ENCODE peak calls at places on chromosome 12, in eight cellular contexts. Y is body of pancreas; G is heart left ventricle; N is RWPE2; E is heart right ventricle; J is CD8-positive, alpha-beta T cell; Z is aorta; V is pancreas. W is an unnamed sample.

GRCh38 chr12:12466157-12466556 is 96.5 kb downstream of the DUSP16 start:
- ATAC-seq in Y (no peak), G (no peak), N (no peak), E (no peak), J (peak), Z (no peak), V (peak), W (no peak)

GRCh38 chr12:76764856-76765255 is 941 bp downstream of the ZDHHC17 start:
- ATAC-seq in Y (no peak), G (no peak), N (peak), E (no peak), J (no peak), Z (no peak), V (peak), W (no peak)

GRCh38 chr12:82728710-82729109 is 42.0 kb downstream of the TMTC2 start:
- ATAC-seq in Y (no peak), G (no peak), N (no peak), E (no peak), J (no peak), Z (no peak), V (no peak), W (no peak)

GRCh38 chr12:94615284-94616216 is 34.8 kb downstream of the TMCC3 start:
- ATAC-seq in Y (peak), G (peak), N (peak), E (peak), J (no peak), Z (no peak), V (peak), W (peak)

GRCh38 chr12:68237523-68238070 is 12.0 kb upstream of the IL26 start:
- ATAC-seq in Y (no peak), G (no peak), N (no peak), E (no peak), J (no peak), Z (no peak), V (no peak), W (no peak)

GRCh38 chr12:4245446-4245845 is 28.1 kb upstream of the CCND2 start:
- ATAC-seq in Y (no peak), G (no peak), N (no peak), E (no peak), J (no peak), Z (no peak), V (no peak), W (no peak)

GRCh38 chr12:116233669-116234068 is 43.8 kb downstream of the MED13L start:
- ATAC-seq in Y (no peak), G (no peak), N (no peak), E (no peak), J (no peak), Z (no peak), V (no peak), W (no peak)

GRCh38 chr12:89138048-89138852 is 214.1 kb downstream of the DUSP6 start:
- ATAC-seq in Y (no peak), G (no peak), N (peak), E (no peak), J (no peak), Z (no peak), V (no peak), W (no peak)

GRCh38 chr12:85587158-85587557 is 249.1 kb downstream of the RASSF9 start:
- ATAC-seq in Y (no peak), G (no peak), N (no peak), E (no peak), J (no peak), Z (no peak), V (no peak), W (no peak)

GRCh38 chr12:93571854-93572711 is at the start of gene SOCS2:
- ATAC-seq in Y (no peak), G (no peak), N (peak), E (no peak), J (no peak), Z (peak), V (peak), W (no peak)

GRCh38 chr12:47757840-47758583 is 668 bp downstream of the RAPGEF3 start:
- ATAC-seq in Y (no peak), G (peak), N (peak), E (peak), J (no peak), Z (no peak), V (no peak), W (no peak)

GRCh38 chr12:46088040-46088439 is 97.7 kb upstream of the SCAF11 start:
- ATAC-seq in Y (no peak), G (no peak), N (no peak), E (no peak), J (no peak), Z (no peak), V (no peak), W (no peak)

GRCh38 chr12:68497112-68497511 is 113.6 kb upstream of the RAP1B start:
- ATAC-seq in Y (no peak), G (no peak), N (no peak), E (no peak), J (no peak), Z (no peak), V (no peak), W (no peak)

GRCh38 chr12:114826233-114826632 is 142.3 kb upstream of the TBX3 start:
- ATAC-seq in Y (no peak), G (no peak), N (no peak), E (no peak), J (no peak), Z (no peak), V (no peak), W (no peak)

GRCh38 chr12:64169999-64170398 is 52.1 kb downstream of the KICS2 start:
- ATAC-seq in Y (no peak), G (no peak), N (peak), E (no peak), J (no peak), Z (no peak), V (no peak), W (no peak)

GRCh38 chr12:15208871-15209656 is 12.2 kb downstream of the RERG start:
- ATAC-seq in Y (no peak), G (peak), N (no peak), E (peak), J (no peak), Z (no peak), V (no peak), W (no peak)

GRCh38 chr12:32987526-32987925 is 90.9 kb upstream of the PKP2 start:
- ATAC-seq in Y (no peak), G (no peak), N (no peak), E (no peak), J (no peak), Z (no peak), V (no peak), W (no peak)

GRCh38 chr12:108371801-108372344 is 32.8 kb upstream of the CMKLR1 start:
- ATAC-seq in Y (no peak), G (peak), N (peak), E (no peak), J (no peak), Z (no peak), V (peak), W (peak)

GRCh38 chr12:49131051-49131972 is at the start of gene TUBA1B:
- ATAC-seq in Y (peak), G (peak), N (peak), E (peak), J (peak), Z (peak), V (peak), W (peak)

GRCh38 chr12:110039085-110039807 is 9.1 kb downstream of the C12orf76 start:
- ATAC-seq in Y (peak), G (no peak), N (peak), E (no peak), J (peak), Z (no peak), V (peak), W (peak)

GRCh38 chr12:95773320-95773719 is 17.2 kb downstream of the NTN4 start:
- ATAC-seq in Y (no peak), G (no peak), N (no peak), E (no peak), J (no peak), Z (no peak), V (no peak), W (no peak)

GRCh38 chr12:130119241-130119861 is 42.9 kb upstream of the FZD10 start:
- ATAC-seq in Y (no peak), G (no peak), N (no peak), E (no peak), J (no peak), Z (no peak), V (no peak), W (peak)

GRCh38 chr12:106074706-106075392 is 63.9 kb downstream of the NUAK1 start:
- ATAC-seq in Y (peak), G (peak), N (no peak), E (no peak), J (no peak), Z (peak), V (peak), W (peak)

GRCh38 chr12:3218150-3218845 is 141.1 kb downstream of the TSPAN9 start:
- ATAC-seq in Y (peak), G (peak), N (peak), E (peak), J (no peak), Z (peak), V (peak), W (peak)

GRCh38 chr12:115752913-115753726 is 524.4 kb downstream of the MED13L start:
- ATAC-seq in Y (peak), G (peak), N (peak), E (peak), J (no peak), Z (peak), V (peak), W (peak)

GRCh38 chr12:101783838-101784237 is 44.6 kb upstream of the SYCP3 start:
- ATAC-seq in Y (no peak), G (no peak), N (no peak), E (no peak), J (no peak), Z (no peak), V (no peak), W (no peak)

GRCh38 chr12:180445-180844 is 33.5 kb downstream of the SLC6A12 start:
- ATAC-seq in Y (peak), G (peak), N (no peak), E (peak), J (no peak), Z (peak), V (peak), W (peak)

GRCh38 chr12:12265571-12266388 is 1.1 kb downstream of the LRP6 start:
- ATAC-seq in Y (no peak), G (no peak), N (no peak), E (no peak), J (no peak), Z (no peak), V (peak), W (no peak)

GRCh38 chr12:21819236-21819635 is 44.7 kb upstream of the KCNJ8 start:
- ATAC-seq in Y (no peak), G (no peak), N (no peak), E (no peak), J (no peak), Z (no peak), V (no peak), W (no peak)
- H3K27ac ChIP-seq in Y (no peak), G (peak), N (no peak), E (no peak), J (no peak), Z (no peak), V (no peak), W (no peak)

DNA sequence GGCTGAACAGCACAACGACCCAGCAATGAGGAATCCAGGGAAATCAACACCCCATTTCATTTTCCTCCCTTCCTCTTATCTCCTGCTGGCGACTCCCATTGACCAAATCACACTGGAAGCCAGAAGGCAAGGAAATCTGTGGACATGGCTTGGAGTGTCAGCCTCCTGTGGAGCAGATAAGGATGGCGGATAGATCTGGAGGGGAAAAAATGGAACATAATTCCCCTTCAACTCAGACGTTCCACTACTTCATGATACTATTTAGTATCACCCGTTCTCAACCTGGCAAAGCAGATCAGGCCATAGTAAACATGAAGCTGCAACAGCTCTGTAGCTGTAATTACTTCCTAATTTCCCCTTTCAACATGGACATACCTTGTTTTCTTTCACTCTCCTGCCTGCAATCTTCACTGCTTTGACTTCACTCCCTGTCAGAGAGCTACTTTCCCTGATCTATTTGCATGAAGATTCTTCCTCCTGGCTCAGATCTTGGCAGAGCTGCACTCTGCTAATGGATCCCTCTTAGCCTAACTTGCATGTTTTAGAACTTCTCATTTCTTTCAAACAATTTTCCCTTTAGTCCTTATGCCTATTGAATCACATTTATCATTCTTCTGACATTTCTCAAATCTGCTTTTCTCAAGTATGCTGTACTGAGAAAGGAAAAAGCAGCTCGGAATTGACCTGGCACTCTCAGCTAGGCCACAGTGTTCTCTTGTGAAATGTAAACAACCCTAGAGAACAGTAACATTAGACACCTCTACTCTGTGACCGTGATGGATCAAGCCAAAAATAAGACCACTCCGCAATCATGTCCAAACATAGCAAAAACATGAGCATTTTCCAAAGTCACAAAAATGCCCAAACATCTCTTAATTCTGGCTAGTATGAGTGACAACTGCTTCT is 135.1 kb downstream of the ETNK1 start:
- ATAC-seq in Y (peak), G (no peak), N (no peak), E (no peak), J (no peak), Z (peak), V (peak), W (peak)
- H3K27ac ChIP-seq in Y (no peak), G (no peak), N (no peak), E (no peak), J (no peak), Z (peak), V (no peak), W (peak)

DNA sequence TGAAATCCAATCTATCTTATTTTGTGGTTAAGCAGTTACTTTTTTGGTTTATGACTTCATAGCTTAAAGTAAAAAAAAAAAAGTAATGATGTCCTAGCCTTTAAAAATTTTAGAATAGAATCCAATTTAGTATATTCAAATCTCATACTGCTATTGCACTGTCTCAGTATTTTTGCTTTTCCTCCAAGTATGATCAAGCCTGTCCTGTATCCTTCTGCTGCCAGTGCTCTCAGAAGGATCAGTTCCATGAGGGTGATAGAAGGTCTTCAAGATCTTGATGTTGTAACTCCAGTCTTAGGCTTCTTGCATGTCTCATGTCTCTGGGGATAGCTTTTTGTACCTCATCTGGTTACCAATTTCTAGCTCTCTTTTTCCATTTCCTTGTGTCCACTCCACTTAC is 324.2 kb upstream of the FAR2 start:
- ATAC-seq in Y (no peak), G (peak), N (no peak), E (peak), J (no peak), Z (peak), V (no peak), W (peak)
- H3K27ac ChIP-seq in Y (no peak), G (peak), N (no peak), E (no peak), J (no peak), Z (no peak), V (no peak), W (peak)

GRCh38 chr12:125143491-125143890 is 78.3 kb downstream of the AACS start:
- ATAC-seq in Y (no peak), G (peak), N (no peak), E (peak), J (no peak), Z (no peak), V (peak), W (no peak)

GRCh38 chr12:125137776-125138344 is 72.6 kb downstream of the AACS start:
- ATAC-seq in Y (no peak), G (no peak), N (no peak), E (no peak), J (no peak), Z (no peak), V (no peak), W (no peak)

GRCh38 chr12:125140918-125141573 is 75.8 kb downstream of the AACS start:
- ATAC-seq in Y (no peak), G (no peak), N (peak), E (no peak), J (no peak), Z (no peak), V (no peak), W (no peak)

GRCh38 chr12:125142601-125143000 is 77.4 kb downstream of the AACS start:
- ATAC-seq in Y (no peak), G (no peak), N (no peak), E (no peak), J (no peak), Z (no peak), V (no peak), W (no peak)

DNA sequence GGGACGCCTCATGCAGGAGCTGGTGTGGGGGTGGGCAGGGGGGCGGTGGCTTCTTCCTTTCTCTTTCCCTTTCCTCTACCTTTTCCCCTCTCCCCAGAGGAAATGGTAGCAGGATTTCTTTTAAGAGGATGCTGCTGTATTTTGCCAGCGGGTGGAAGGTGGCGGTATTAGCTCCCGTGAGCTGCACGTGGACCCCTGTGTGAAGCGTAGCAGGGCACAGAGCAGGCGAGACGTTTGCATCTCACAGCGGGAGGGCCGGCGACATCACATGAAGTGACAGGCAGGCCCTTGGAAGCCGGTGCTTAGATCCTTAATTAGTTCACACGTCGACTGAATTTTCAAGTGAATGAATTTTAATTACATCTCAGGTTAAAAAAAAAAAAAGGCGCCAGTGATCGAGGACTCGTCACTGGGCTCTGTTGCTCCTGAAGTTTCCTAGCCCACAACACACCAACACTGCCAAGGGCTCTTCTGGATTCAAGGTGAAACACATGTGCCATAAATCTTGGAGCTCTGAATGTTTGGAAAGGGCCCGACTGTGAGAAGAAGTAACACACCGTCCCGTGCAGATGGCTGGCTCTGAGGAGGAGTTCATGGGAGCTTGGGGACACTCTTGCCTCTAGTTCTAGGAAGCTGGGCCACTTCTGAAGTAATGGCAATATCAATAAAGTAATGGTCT is 75.1 kb downstream of the AACS start:
- ATAC-seq in Y (no peak), G (no peak), N (peak), E (no peak), J (no peak), Z (no peak), V (no peak), W (no peak)
- H3K27ac ChIP-seq in Y (no peak), G (no peak), N (peak), E (no peak), J (no peak), Z (no peak), V (no peak), W (no peak)

GRCh38 chr12:6773662-6774351 is 1.5 kb downstream of the LAG3 start:
- ATAC-seq in Y (no peak), G (no peak), N (no peak), E (no peak), J (peak), Z (no peak), V (no peak), W (no peak)

GRCh38 chr12:6771091-6771495 is 1.2 kb upstream of the LAG3 start:
- ATAC-seq in Y (no peak), G (peak), N (peak), E (peak), J (no peak), Z (no peak), V (no peak), W (no peak)

GRCh38 chr12:6772729-6773661 is 675 bp downstream of the LAG3 start:
- ATAC-seq in Y (no peak), G (no peak), N (no peak), E (no peak), J (no peak), Z (no peak), V (no peak), W (no peak)

GRCh38 chr12:6771509-6772330 is 600 bp upstream of the LAG3 start:
- ATAC-seq in Y (no peak), G (no peak), N (no peak), E (no peak), J (no peak), Z (no peak), V (no peak), W (peak)

GRCh38 chr12:6772331-6772695 is at the start of gene LAG3:
- ATAC-seq in Y (no peak), G (no peak), N (no peak), E (no peak), J (no peak), Z (no peak), V (no peak), W (peak)
- H3K27ac ChIP-seq in Y (no peak), G (no peak), N (no peak), E (no peak), J (no peak), Z (no peak), V (no peak), W (peak)

DNA sequence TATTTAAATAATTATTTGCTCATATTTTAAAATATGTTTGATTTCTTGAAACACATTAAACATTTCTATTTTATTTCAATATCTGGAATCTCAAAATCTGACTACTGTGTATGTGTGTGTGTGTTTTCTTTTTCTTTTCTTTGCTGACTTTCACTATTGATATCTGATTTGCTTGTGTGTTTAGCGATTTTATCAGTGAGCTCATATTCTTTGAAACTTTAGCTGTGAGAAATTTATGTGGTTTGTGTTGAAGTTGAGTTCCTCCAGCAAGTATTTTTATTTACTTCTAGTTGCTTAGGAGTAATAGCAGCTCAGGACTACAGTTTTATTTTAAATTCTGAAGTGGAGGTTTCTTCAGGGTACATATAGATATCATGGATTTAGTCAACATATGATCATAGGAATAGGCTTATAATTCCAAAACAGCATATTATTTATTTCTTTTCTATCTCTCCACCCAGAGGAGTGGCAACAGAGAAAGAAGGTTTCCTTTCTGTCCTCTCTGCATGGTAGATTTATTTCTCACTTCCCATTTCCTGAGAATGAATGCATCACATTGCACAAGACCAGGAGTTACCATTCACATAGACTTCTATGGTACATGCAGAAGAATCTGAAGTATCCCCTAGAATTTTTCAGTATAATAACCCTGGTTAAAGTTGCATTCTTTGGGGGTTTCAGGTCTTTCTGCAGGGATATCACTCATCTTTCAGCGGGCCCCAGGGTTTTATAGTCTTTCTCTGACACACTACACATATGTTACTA is 60.5 kb downstream of the PTPRQ start:
- ATAC-seq in Y (no peak), G (no peak), N (no peak), E (no peak), J (no peak), Z (no peak), V (no peak), W (no peak)
- H3K27ac ChIP-seq in Y (no peak), G (no peak), N (no peak), E (no peak), J (no peak), Z (no peak), V (no peak), W (no peak)

GRCh38 chr12:122368361-122369073 is 54.0 kb downstream of the CLIP1 start:
- ATAC-seq in Y (no peak), G (peak), N (no peak), E (peak), J (no peak), Z (no peak), V (peak), W (no peak)
- H3K27ac ChIP-seq in Y (peak), G (peak), N (peak), E (no peak), J (no peak), Z (no peak), V (peak), W (peak)

GRCh38 chr12:16606201-16606849 is 363 bp upstream of the LMO3 start:
- ATAC-seq in Y (peak), G (peak), N (peak), E (peak), J (no peak), Z (peak), V (peak), W (peak)
- H3K27ac ChIP-seq in Y (peak), G (peak), N (no peak), E (peak), J (no peak), Z (no peak), V (peak), W (peak)

GRCh38 chr12:92539966-92540791 is 162.6 kb upstream of the PLEKHG7 start:
- ATAC-seq in Y (peak), G (peak), N (no peak), E (no peak), J (no peak), Z (peak), V (peak), W (no peak)
- H3K27ac ChIP-seq in Y (peak), G (peak), N (no peak), E (no peak), J (peak), Z (no peak), V (peak), W (no peak)